ENCODE peak calls at places on chromosomes 3 and 15, in six cellular contexts. E, D, K, O, W and P are unnamed samples.
A peak's percentile ranks its signal among the peaks of the same experiment; 100 is the strongest.

GRCh38 chr3:148791955-148792354 is 35.7 kb upstream of the CPB1 start:
- DNase-seq in E (no peak), W (no peak), O (no peak), D (no peak), K (no peak), P (no peak)

GRCh38 chr15:94075349-94075748 is 156.0 kb upstream of the MCTP2 start:
- DNase-seq in O (no peak), W (peak; percentile 54), D (no peak), K (no peak), E (no peak), P (no peak)

GRCh38 chr3:107518050-107518449 is 4.7 kb upstream of the BBX start:
- DNase-seq in W (no peak), K (no peak), O (no peak), D (no peak), E (no peak), P (no peak)

GRCh38 chr3:101453966-101454365 is 59.0 kb downstream of the SENP7 start:
- DNase-seq in D (no peak), W (no peak), E (no peak), K (no peak), O (no peak), P (no peak)

GRCh38 chr3:149581681-149582349 is 76.0 kb downstream of the WWTR1 start:
- DNase-seq in D (no peak), E (no peak), W (no peak), O (no peak), K (no peak), P (no peak)

GRCh38 chr3:58711871-58712270 is 45.3 kb upstream of the FAM3D start:
- DNase-seq in D (no peak), E (no peak), K (no peak), W (no peak), O (peak; percentile 19), P (no peak)

GRCh38 chr15:29121907-29122306 is 147.7 kb downstream of the NSMCE3 start:
- DNase-seq in E (no peak), K (no peak), D (no peak), W (no peak), O (no peak), P (no peak)

GRCh38 chr3:110016235-110016634 is 678.9 kb upstream of the DPPA4 start:
- DNase-seq in E (no peak), W (no peak), O (no peak), K (no peak), D (no peak), P (no peak)

GRCh38 chr15:60017538-60018199 is 13.6 kb downstream of the FOXB1 start:
- DNase-seq in K (no peak), W (no peak), O (no peak), D (no peak), E (no peak), P (no peak)

GRCh38 chr3:61574854-61575253 is 13.5 kb downstream of the PTPRG start:
- DNase-seq in E (no peak), K (no peak), W (no peak), D (no peak), O (no peak), P (no peak)

GRCh38 chr3:131361464-131362421 is 19.8 kb upstream of the NUDT16 start:
- DNase-seq in W (peak; percentile 98), K (peak; percentile 42), O (peak; percentile 49), D (no peak), E (peak; percentile 27), P (peak; percentile 93)

GRCh38 chr15:88484781-88485246 is 17.3 kb downstream of the MRPS11 start:
- DNase-seq in W (no peak), O (no peak), K (no peak), E (no peak), D (no peak), P (no peak)

GRCh38 chr3:122609798-122610559 is 32.5 kb downstream of the PARP15 start:
- DNase-seq in O (no peak), K (no peak), W (no peak), E (no peak), D (no peak), P (no peak)

GRCh38 chr15:100944237-100944875 is 25.2 kb downstream of the LRRK1 start:
- DNase-seq in W (no peak), D (no peak), K (no peak), E (no peak), O (no peak), P (no peak)

GRCh38 chr3:187290561-187290960 is 976 bp downstream of the MASP1 start:
- DNase-seq in K (no peak), E (no peak), W (no peak), O (no peak), D (no peak), P (no peak)

GRCh38 chr15:78909791-78910228 is 35.0 kb downstream of the CTSH start:
- DNase-seq in O (peak; percentile 43), W (no peak), D (no peak), E (no peak), K (peak; percentile 66), P (no peak)

GRCh38 chr15:31024979-31025378 is 33.6 kb upstream of the MTMR10 start:
- DNase-seq in D (no peak), O (no peak), W (no peak), E (no peak), K (peak; percentile 36), P (no peak)

GRCh38 chr3:35659808-35660207 is 20.5 kb downstream of the ARPP21 start:
- DNase-seq in E (no peak), K (no peak), O (peak; percentile 75), D (no peak), W (no peak), P (no peak)

GRCh38 chr3:36606871-36607765 is 157.2 kb downstream of the DCLK3 start:
- DNase-seq in O (peak; percentile 61), D (no peak), W (no peak), E (no peak), K (no peak), P (no peak)

GRCh38 chr3:13711911-13712650 is 163.2 kb downstream of the FBLN2 start:
- DNase-seq in D (no peak), K (no peak), E (no peak), W (no peak), O (no peak), P (peak; percentile 22)

GRCh38 chr3:5102532-5102931 is 19.6 kb upstream of the ARL8B start:
- DNase-seq in W (no peak), E (no peak), D (no peak), O (no peak), K (no peak), P (no peak)

GRCh38 chr3:159854500-159855124 is 134.0 kb upstream of the IL12A start:
- DNase-seq in E (no peak), W (no peak), O (no peak), K (no peak), D (no peak), P (no peak)

GRCh38 chr3:176650478-176650877 is 546.8 kb downstream of the TBL1XR1 start:
- DNase-seq in D (no peak), E (no peak), K (no peak), O (no peak), W (no peak), P (no peak)